ENCODE peak calls at places on chromosomes 1 and 21, in seven cellular contexts. J is HCT116; N is naive thymus-derived CD4-positive, alpha-beta T cell; K is osteoblast; V is GM23338; P is MM.1S; U is mucosa of descending colon. T is an unnamed sample.

GRCh38 chr1:59316497-59317128 is 19.7 kb downstream of the FGGY start:
- DNase-seq in J (no peak), N (no peak), U (no peak), V (no peak), P (no peak), K (no peak), T (no peak)

GRCh38 chr1:58986996-58987767 is 203.3 kb upstream of the JUN start:
- DNase-seq in V (no peak), N (peak; percentile 2), J (no peak), K (no peak), P (no peak), U (no peak), T (no peak)

GRCh38 chr1:179036844-179037465 is 11.3 kb downstream of the FAM20B start:
- DNase-seq in K (no peak), V (no peak), J (no peak), N (no peak), P (no peak), U (no peak), T (no peak)

GRCh38 chr1:212315907-212316306 is 30.7 kb downstream of the PPP2R5A start:
- DNase-seq in J (peak; percentile 21), V (peak; percentile 78), P (peak; percentile 22), K (no peak), U (peak; percentile 51), N (no peak), T (no peak)

GRCh38 chr1:31368611-31369107 is 4.2 kb downstream of the FABP3 start:
- DNase-seq in V (no peak), K (no peak), P (no peak), J (no peak), N (no peak), U (no peak), T (no peak)

GRCh38 chr1:78491311-78492071 is 717 bp downstream of the PTGFR start:
- DNase-seq in P (no peak), J (no peak), V (peak; percentile 66), K (peak; percentile 65), U (peak; percentile 12), N (no peak), T (no peak)

GRCh38 chr1:117661027-117661426 is 55.2 kb downstream of the TENT5C start:
- DNase-seq in K (no peak), P (peak; percentile 54), U (no peak), V (no peak), J (no peak), N (peak; percentile 82), T (no peak)

GRCh38 chr1:201250326-201251011 is 32.8 kb upstream of the PKP1 start:
- DNase-seq in J (no peak), U (no peak), V (no peak), N (no peak), P (peak; percentile 5), K (no peak), T (no peak)

GRCh38 chr21:35025206-35026152 is 23.6 kb downstream of the RUNX1 start:
- DNase-seq in V (no peak), U (no peak), J (no peak), N (no peak), K (no peak), P (no peak), T (no peak)

GRCh38 chr1:183272390-183272801 is 86.3 kb downstream of the LAMC2 start:
- DNase-seq in N (no peak), P (no peak), K (peak; percentile 89), U (no peak), V (no peak), J (no peak), T (no peak)

GRCh38 chr1:72837781-72838180 is 555.4 kb upstream of the NEGR1 start:
- DNase-seq in U (no peak), N (no peak), V (peak; percentile 57), P (no peak), K (no peak), J (no peak), T (no peak)

GRCh38 chr1:232695626-232696025 is 65.7 kb upstream of the SIPA1L2 start:
- DNase-seq in U (no peak), N (no peak), J (no peak), V (no peak), P (no peak), K (no peak), T (no peak)

GRCh38 chr1:223515915-223516314 is 122.7 kb downstream of the CCDC185 start:
- DNase-seq in J (no peak), V (no peak), U (no peak), N (no peak), P (no peak), K (no peak), T (no peak)

GRCh38 chr1:153607381-153607780 is 5.6 kb downstream of the S100A16 start:
- DNase-seq in K (peak; percentile 46), N (no peak), P (no peak), V (no peak), U (no peak), J (no peak), T (no peak)
- H3K4me3 ChIP-seq in K (no peak overlapping the region), N (no peak overlapping the region), P (no peak overlapping the region), V (no peak overlapping the region), U (no peak overlapping the region), J (no peak overlapping the region), T (no peak overlapping the region)

GRCh38 chr1:91901231-91901630 is 15.3 kb upstream of the TGFBR3 start:
- DNase-seq in J (no peak), P (no peak), V (no peak), K (no peak), U (no peak), N (no peak), T (no peak)
- H3K4me1 ChIP-seq in J (no peaks in the 10 kb centered on the region), P (no peaks in the 10 kb centered on the region), V (no peaks in the 10 kb centered on the region), K (peaks cover 16% of the 10 kb centered on the region), U (no peaks in the 10 kb centered on the region), N (no peaks in the 10 kb centered on the region), T (peaks cover under 1% of the 10 kb centered on the region)

GRCh38 chr1:66681686-66682085 is 70.6 kb upstream of the DYNLT5 start:
- DNase-seq in N (no peak), J (no peak), U (no peak), V (no peak), P (no peak), K (no peak), T (no peak)

GRCh38 chr1:66671472-66671871 is 80.8 kb upstream of the DYNLT5 start:
- DNase-seq in V (no peak), U (no peak), K (no peak), N (no peak), P (no peak), J (no peak), T (no peak)

GRCh38 chr1:66678151-66678550 is 74.1 kb upstream of the DYNLT5 start:
- DNase-seq in V (no peak), J (no peak), N (no peak), K (no peak), U (no peak), P (no peak), T (no peak)

GRCh38 chr1:66679140-66679539 is 73.1 kb upstream of the DYNLT5 start:
- DNase-seq in N (no peak), V (no peak), U (no peak), J (no peak), K (no peak), P (no peak), T (no peak)

DNA sequence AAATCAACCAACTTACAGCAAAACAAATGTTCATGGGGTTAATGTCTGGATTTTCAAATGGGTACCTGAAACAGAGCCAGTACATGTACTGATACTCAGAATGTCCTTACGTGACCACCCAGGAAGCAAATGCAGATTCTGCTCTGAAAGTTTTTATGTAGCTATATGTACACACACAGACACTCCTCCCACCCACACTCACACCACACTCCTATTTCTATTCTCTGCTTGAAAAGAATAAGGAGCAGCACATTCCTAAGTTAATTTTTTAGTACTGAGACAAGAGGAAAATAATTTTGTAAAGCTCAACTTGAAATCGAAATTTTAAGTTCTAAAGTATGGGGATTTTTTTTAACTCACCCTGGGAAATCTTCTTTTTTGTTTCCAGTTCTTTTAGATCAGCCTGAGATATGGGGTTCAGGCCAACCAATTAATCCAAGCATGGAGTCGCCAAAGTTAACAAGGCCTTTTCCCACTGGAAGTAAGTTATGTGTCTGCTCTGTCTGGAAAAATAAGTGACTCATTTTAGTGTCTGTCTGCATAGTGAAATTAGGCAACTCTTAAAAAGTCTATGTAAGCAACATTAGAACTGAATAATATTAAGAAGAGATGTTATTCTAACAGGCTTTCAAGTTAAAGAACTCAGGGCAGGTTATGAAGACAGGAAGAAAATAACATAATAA is 75.5 kb upstream of the DYNLT5 start:
- DNase-seq in U (peak; percentile 7), P (no peak), N (no peak), V (no peak), K (peak; percentile 84), J (no peak), T (no peak)
- H3K4me3 ChIP-seq in U (no peak overlapping the region), P (no peak overlapping the region), N (no peak overlapping the region), V (no peak overlapping the region), K (no peak overlapping the region), J (no peak overlapping the region), T (no peak overlapping the region)

GRCh38 chr1:205259998-205260397 is 32.3 kb downstream of the TMCC2 start:
- DNase-seq in U (no peak), V (no peak), P (no peak), J (no peak), K (no peak), N (no peak), T (no peak)
- H3K4me1 ChIP-seq in U (no peaks in the 10 kb centered on the region), V (peaks cover 16% of the 10 kb centered on the region), P (peaks cover 43% of the 10 kb centered on the region), J (peaks cover 21% of the 10 kb centered on the region), K (peaks cover 34% of the 10 kb centered on the region), N (no peaks in the 10 kb centered on the region), T (peaks cover 7% of the 10 kb centered on the region)

DNA sequence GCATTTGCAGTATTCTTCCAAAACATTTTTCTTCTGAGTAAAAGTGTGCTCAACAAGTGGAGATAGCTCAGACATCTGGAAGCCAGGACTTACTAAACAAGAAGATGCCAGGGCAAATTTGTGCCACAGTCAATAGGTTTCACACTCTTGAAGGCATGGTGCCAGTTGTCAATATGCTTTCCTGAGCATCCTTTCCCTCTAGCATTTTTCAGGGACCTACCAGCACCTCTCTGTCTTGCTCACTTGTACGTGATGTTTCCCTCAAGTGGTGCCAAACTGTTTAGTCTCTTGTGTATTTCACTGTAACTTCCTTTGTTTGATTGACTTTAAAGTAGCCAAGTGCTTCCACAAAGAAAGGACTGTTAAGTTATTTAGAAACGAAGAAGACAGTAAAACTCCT is 194.0 kb upstream of the SGIP1 start:
- DNase-seq in N (no peak), U (no peak), P (no peak), J (no peak), K (no peak), V (peak; percentile 21), T (no peak)
- H3K4me3 ChIP-seq in N (peak overlapping the region; percentile 10), U (no peak overlapping the region), P (no peak overlapping the region), J (peak overlapping the region; percentile 13), K (no peak overlapping the region), V (no peak overlapping the region), T (no peak overlapping the region)

GRCh38 chr1:12480031-12480430 is 138.0 kb downstream of the DHRS3 start:
- DNase-seq in U (no peak), K (no peak), N (no peak), V (no peak), J (no peak), P (no peak), T (no peak)

GRCh38 chr1:12479311-12479710 is 138.7 kb downstream of the DHRS3 start:
- DNase-seq in U (no peak), P (no peak), J (no peak), K (no peak), N (no peak), V (no peak), T (no peak)

GRCh38 chr1:12477301-12477700 is 140.7 kb downstream of the DHRS3 start:
- DNase-seq in K (no peak), N (no peak), V (no peak), J (no peak), P (no peak), U (no peak), T (no peak)

GRCh38 chr1:12478612-12478985 is 139.4 kb downstream of the DHRS3 start:
- DNase-seq in P (no peak), U (no peak), J (no peak), N (peak; percentile 49), K (no peak), V (no peak), T (peak; percentile 24)

GRCh38 chr1:12477936-12478611 is 139.9 kb downstream of the DHRS3 start:
- DNase-seq in V (peak; percentile 42), K (peak; percentile 85), N (no peak), U (peak; percentile 94), P (no peak), J (peak; percentile 96), T (no peak)
- H3K4me1 ChIP-seq in V (peaks cover 9% of the 10 kb centered on the region), K (peaks cover 56% of the 10 kb centered on the region), N (peaks cover 64% of the 10 kb centered on the region), U (peaks cover 67% of the 10 kb centered on the region), P (peaks cover 7% of the 10 kb centered on the region), J (peaks cover 75% of the 10 kb centered on the region), T (peaks cover 92% of the 10 kb centered on the region)